ENCODE peak calls at places on chromosomes 16 and 17, in four cellular contexts. P is H1, K is K562, T is GM12878. C is an unnamed sample.

GRCh38 chr17:309361-309888 is 43.2 kb downstream of the RPH3AL start:
- DNase-seq in T (no peak), P (peak), K (peak), C (no peak)

GRCh38 chr16:85296859-85297698 is 184.8 kb upstream of the CIBAR2 start:
- DNase-seq in K (peak), T (no peak), P (peak), C (peak)

GRCh38 chr17:77382356-77382911 is 241.7 kb downstream of the SEC14L1 start:
- DNase-seq in P (no peak), T (no peak), K (no peak), C (no peak)

GRCh38 chr17:65886240-65886639 is 305.7 kb downstream of the CEP112 start:
- DNase-seq in T (no peak), P (no peak), K (no peak), C (no peak)

GRCh38 chr17:7803981-7804380 is 30.0 kb upstream of the KDM6B start:
- DNase-seq in K (no peak), P (no peak), T (no peak), C (no peak)

GRCh38 chr16:86835981-86836380 is 257.6 kb downstream of the FOXL1 start:
- DNase-seq in K (no peak), P (no peak), T (no peak), C (no peak)

GRCh38 chr17:78965369-78965982 is 14.2 kb downstream of the LGALS3BP start:
- DNase-seq in T (no peak), K (no peak), P (no peak), C (no peak)

GRCh38 chr16:10579965-10580918 is at the start of gene EMP2:
- DNase-seq in P (peak), K (peak), T (no peak), C (peak)

GRCh38 chr17:39235555-39236221 is 9.9 kb upstream of the STAC2 start:
- DNase-seq in K (peak), P (peak), T (peak), C (peak)

GRCh38 chr17:48626470-48627241 is 498 bp upstream of the HOXB9 start:
- DNase-seq in T (no peak), K (peak), P (no peak), C (peak)

GRCh38 chr17:43398724-43399595 is at the start of gene ARL4D:
- DNase-seq in K (peak), T (no peak), P (peak), C (no peak)

GRCh38 chr16:5069048-5069447 is 2.6 kb upstream of the ALG1 start:
- DNase-seq in K (no peak), T (no peak), P (no peak), C (no peak)

GRCh38 chr16:74727903-74728302 is 27.2 kb upstream of the MLKL start:
- DNase-seq in P (no peak), K (no peak), T (no peak), C (no peak)

GRCh38 chr17:29495011-29495410 is 71.8 kb downstream of the ABHD15 start:
- DNase-seq in P (no peak), K (no peak), T (no peak), C (no peak)

GRCh38 chr16:1089822-1090619 is 6.0 kb downstream of the C1QTNF8 start:
- DNase-seq in P (no peak), T (no peak), K (peak), C (no peak)

GRCh38 chr16:17350212-17350611 is 120.5 kb downstream of the XYLT1 start:
- DNase-seq in K (no peak), P (no peak), T (no peak), C (no peak)

GRCh38 chr17:17874478-17874877 is 37.7 kb upstream of the SREBF1 start:
- DNase-seq in P (no peak), K (no peak), T (no peak), C (no peak)

GRCh38 chr16:75462804-75463203 is 1.7 kb downstream of the TMEM170A start:
- DNase-seq in K (no peak), P (no peak), T (no peak), C (no peak)

GRCh38 chr16:85798283-85798776 is 1.0 kb downstream of the EMC8 start:
- DNase-seq in T (no peak), P (no peak), K (no peak), C (no peak)

GRCh38 chr17:27526603-27527002 is 70.4 kb downstream of the KSR1 start:
- DNase-seq in P (no peak), T (no peak), K (peak), C (no peak)

GRCh38 chr17:40038882-40039513 is 15.2 kb downstream of the MED24 start:
- DNase-seq in T (no peak), P (peak), K (peak), C (peak)

GRCh38 chr17:7626307-7626706 is 1.3 kb downstream of the SAT2 start:
- DNase-seq in P (no peak), T (no peak), K (no peak), C (no peak)

GRCh38 chr17:47615766-47616424 is 33.8 kb upstream of the KPNB1 start:
- DNase-seq in P (no peak), T (peak), K (peak), C (peak)

GRCh38 chr16:73095885-73096341 is 48.0 kb upstream of the ZFHX3 start:
- DNase-seq in K (no peak), T (no peak), P (no peak), C (no peak)

GRCh38 chr17:76676629-76677028 is 33.1 kb upstream of the ST6GALNAC1 start:
- DNase-seq in P (no peak), K (no peak), T (no peak), C (no peak)

GRCh38 chr17:72603346-72604242 is 482.8 kb downstream of the SOX9 start:
- DNase-seq in P (no peak), K (no peak), T (no peak), C (no peak)

GRCh38 chr16:17171250-17172143 is 299.3 kb downstream of the XYLT1 start:
- DNase-seq in K (no peak), T (no peak), P (no peak), C (no peak)

GRCh38 chr17:29376667-29377268 is 13.4 kb upstream of the TAOK1 start:
- DNase-seq in P (no peak), T (no peak), K (no peak), C (no peak)

GRCh38 chr17:63222655-63223054 is 223.5 kb downstream of the CYB561 start:
- DNase-seq in P (no peak), K (no peak), T (no peak), C (peak)

GRCh38 chr16:75273054-75273925 is 21.9 kb upstream of the BCAR1 start:
- DNase-seq in K (no peak), T (no peak), P (no peak), C (no peak)

GRCh38 chr16:12775689-12776236 is 27.9 kb downstream of the CPPED1 start:
- DNase-seq in T (no peak), K (no peak), P (no peak), C (no peak)

GRCh38 chr16:86398201-86398600 is 112.1 kb upstream of the FOXF1 start:
- DNase-seq in K (no peak), P (no peak), T (no peak), C (no peak)

GRCh38 chr16:80197790-80198201 is 343.0 kb upstream of the DYNLRB2 start:
- DNase-seq in K (no peak), T (no peak), P (no peak), C (no peak)

GRCh38 chr17:5527647-5528250 is 41.4 kb downstream of the MIS12 start:
- DNase-seq in T (no peak), P (no peak), K (no peak), C (no peak)

GRCh38 chr16:8547756-8548155 is 42.6 kb downstream of the TMEM114 start:
- DNase-seq in T (no peak), K (no peak), P (no peak), C (no peak)

GRCh38 chr17:82036634-82037112 is 824 bp downstream of the DCXR start:
- DNase-seq in T (no peak), K (no peak), P (no peak), C (no peak)

GRCh38 chr17:19376799-19377198 is 1.5 kb upstream of the MAPK7 start:
- DNase-seq in T (no peak), K (no peak), P (no peak), C (peak)

GRCh38 chr16:69691980-69692911 is 34.1 kb downstream of the NQO1 start:
- DNase-seq in T (peak), P (peak), K (no peak), C (no peak)

DNA sequence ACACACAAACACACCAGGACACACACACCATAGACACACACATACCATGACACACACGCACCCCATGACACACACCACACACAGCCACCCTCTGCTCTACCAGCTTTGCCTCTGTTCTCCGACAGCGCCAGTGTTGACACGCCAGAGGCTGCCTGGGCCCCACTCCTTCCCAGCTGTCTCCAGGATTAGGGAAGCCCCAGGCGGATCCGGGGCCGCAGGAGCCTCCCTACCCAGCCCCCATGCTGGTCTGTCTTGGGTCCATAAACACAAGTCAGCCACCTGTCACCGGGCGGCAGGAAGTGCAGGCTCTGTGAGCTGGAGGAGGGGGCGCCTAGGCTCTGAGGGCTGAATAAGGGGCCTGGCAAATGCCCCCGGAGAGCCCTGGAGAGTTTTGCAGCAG is 10.5 kb downstream of the TBC1D16 start:
- DNase-seq in K (no peak), P (no peak), T (no peak), C (no peak)
- TF ChIP-seq EGR1 in K (no peak), P (no peak), T (no peak), C (no peak)

GRCh38 chr17:58318065-58318481 is 10.5 kb downstream of the TSPOAP1 start:
- DNase-seq in K (no peak), P (no peak), T (no peak), C (no peak)

GRCh38 chr17:58320163-58320558 is 8.4 kb downstream of the TSPOAP1 start:
- DNase-seq in T (no peak), K (no peak), P (no peak), C (no peak)

GRCh38 chr17:58318627-58319180 is 9.9 kb downstream of the TSPOAP1 start:
- DNase-seq in T (no peak), K (no peak), P (no peak), C (no peak)

GRCh38 chr17:58320570-58321323 is 7.8 kb downstream of the TSPOAP1 start:
- DNase-seq in P (no peak), K (no peak), T (no peak), C (no peak)

DNA sequence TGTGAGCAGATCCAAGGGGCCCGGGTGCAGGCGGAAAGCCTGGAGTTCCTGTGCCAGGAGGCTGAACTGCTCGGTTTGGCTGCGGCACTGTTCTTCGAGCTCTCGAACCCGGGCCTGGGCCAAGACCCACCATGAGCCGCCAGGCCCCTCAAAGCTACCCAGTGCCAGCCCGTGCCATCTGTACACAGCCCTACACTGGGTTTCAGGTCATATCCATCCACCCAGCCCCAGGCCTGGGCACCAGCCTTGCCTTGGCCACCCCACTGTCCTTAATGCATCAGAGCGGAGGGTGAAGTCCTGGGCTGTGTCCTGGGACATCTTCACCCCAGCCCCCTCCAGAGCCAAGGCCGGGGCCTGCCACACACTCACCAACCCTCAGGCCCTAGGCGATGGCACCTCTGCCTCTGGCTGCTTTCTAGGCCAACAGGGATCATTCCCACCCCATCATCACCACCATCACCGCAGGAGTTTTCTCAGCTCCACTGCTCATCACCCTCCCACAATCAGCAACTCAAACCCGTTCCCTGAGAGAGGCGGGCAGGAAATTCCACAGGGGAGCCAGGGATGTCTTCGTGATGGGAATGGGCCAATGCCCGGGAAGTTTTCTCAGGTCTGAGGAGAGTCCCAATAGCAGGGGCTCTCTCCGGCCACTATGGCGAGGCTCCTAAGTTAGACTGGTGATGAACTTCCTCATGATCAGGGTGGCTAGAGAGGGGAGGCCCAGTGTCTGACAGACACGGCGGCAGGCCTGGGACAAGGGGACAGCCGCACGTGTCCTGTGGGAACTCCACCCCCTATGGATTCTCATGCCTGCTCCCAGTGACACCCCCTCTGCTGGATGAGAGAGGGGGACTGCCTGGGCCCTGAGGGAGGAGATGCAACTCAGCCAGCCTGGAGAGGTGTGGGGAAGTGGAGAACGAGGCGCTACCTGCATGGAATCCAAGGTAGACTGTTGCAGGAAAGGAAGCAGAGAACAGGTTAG is 9.1 kb downstream of the TSPOAP1 start:
- DNase-seq in K (no peak), P (no peak), T (no peak), C (no peak)
- TF ChIP-seq EGR1 in K (no peak), P (no peak), T (no peak), C (no peak)

DNA sequence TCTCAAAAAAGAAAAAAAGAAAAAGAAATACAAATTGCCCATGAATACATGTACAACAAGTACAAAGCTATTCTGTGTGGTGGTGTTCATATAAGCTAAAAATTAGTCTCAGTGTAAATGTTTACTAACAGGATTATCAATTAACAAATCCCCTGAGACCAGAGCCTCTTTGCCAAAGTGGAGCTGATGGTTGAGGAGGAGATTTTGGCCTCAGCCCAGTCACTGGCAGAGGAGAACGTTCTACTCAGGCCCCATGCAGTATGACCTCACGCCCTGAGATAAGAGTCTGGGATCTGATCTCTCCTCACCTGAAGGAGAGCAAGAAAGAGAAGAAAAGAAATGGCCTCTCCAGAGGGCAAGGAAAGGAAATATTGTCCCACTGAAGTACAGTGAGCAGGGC is 35.5 kb upstream of the NOL11 start:
- DNase-seq in T (no peak), K (no peak), P (no peak), C (no peak)
- TF ChIP-seq EGR1 in T (no peak), K (no peak), P (no peak), C (no peak)

GRCh38 chr17:41367426-41368075 is 2.1 kb downstream of the KRT33B start:
- DNase-seq in T (no peak), K (no peak), P (no peak), C (no peak)
- TF ChIP-seq EGR1 in T (no peak), K (no peak), P (no peak), C (no peak)

GRCh38 chr17:57627591-57627990 is 117.5 kb downstream of the CCDC182 start:
- DNase-seq in P (no peak), T (no peak), K (no peak), C (no peak)

GRCh38 chr17:57628421-57628820 is 116.7 kb downstream of the CCDC182 start:
- DNase-seq in K (no peak), P (no peak), T (no peak), C (no peak)

GRCh38 chr17:57625511-57625910 is 119.6 kb downstream of the CCDC182 start:
- DNase-seq in K (no peak), T (no peak), P (no peak), C (no peak)

GRCh38 chr17:57625957-57626356 is 119.1 kb downstream of the CCDC182 start:
- DNase-seq in P (no peak), T (no peak), K (no peak), C (no peak)

DNA sequence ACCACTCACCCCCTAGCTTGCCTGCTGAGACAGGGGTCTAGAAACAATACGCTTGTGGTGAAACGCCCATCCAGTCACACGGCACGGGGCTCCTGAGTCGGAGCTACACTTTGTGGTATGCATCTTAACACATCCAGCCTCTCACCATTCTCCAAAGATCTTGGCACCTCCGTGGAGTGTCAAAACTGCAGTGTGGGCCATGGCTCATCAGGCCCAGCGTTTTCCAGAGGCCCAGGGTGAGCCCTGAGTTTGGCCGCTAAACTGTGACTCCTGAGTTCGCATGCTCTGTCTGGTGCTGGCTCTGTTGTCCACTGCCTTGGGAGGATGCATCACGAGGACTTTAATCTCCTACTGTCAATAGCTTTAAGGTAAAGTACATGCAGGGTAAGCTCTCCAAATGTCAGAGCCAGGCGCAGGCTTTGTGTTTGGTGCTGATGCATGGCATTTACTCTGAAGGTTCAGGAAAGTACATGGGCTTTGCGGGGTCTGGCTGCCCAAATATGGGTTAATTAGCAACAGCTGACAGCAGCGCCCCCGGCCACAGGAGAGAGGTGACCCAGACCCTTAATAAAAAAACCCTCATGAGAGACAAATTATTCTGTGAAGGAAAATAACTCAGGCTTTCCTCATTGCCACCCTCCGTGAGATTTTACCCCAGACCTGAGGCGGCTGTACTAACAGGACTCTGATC is 118.4 kb downstream of the CCDC182 start:
- DNase-seq in P (no peak), T (no peak), K (no peak), C (no peak)
- TF ChIP-seq EGR1 in P (no peak), T (no peak), K (no peak), C (no peak)

GRCh38 chr16:2282866-2283555 is 15.1 kb upstream of the RNPS1 start:
- DNase-seq in P (no peak), T (no peak), K (no peak), C (no peak)
- TF ChIP-seq EGR1 in P (no peak), T (no peak), K (no peak), C (no peak)

GRCh38 chr16:71474864-71475263 is 12.8 kb upstream of the ZNF23 start:
- DNase-seq in T (no peak), P (no peak), K (no peak), C (peak)
- TF ChIP-seq EGR1 in T (no peak), P (no peak), K (no peak), C (peak)

DNA sequence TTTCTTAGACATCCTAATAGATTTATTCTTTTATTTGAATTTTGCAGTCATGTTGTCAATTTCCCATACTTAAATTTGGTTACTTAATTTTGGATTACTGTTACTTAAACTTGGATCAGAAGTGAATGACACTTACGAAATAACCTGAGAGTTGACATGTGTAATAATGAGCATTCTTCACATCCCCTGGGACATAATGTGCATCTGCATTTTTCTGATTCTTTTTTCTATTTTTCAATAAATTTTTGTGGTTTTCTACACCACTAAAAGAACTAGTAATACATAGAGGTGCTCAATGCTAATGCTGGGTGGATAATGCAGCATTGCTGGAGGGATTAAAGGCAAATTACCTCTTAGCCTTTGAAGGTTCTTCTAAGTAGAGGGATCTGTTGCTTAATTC is 24.8 kb upstream of the KCNJ16 start:
- DNase-seq in P (no peak), T (no peak), K (no peak), C (no peak)
- TF ChIP-seq EGR1 in P (no peak), T (no peak), K (no peak), C (no peak)

GRCh38 chr17:4157618-4158333 is 14.8 kb downstream of the CYB5D2 start:
- DNase-seq in T (no peak), P (no peak), K (no peak), C (no peak)

GRCh38 chr17:4154201-4154600 is 11.2 kb downstream of the CYB5D2 start:
- DNase-seq in K (no peak), T (no peak), P (no peak), C (no peak)

GRCh38 chr17:4159761-4160160 is 16.8 kb downstream of the CYB5D2 start:
- DNase-seq in K (no peak), P (no peak), T (no peak), C (no peak)

GRCh38 chr17:4155980-4156620 is 13.1 kb downstream of the CYB5D2 start:
- DNase-seq in T (no peak), P (no peak), K (no peak), C (no peak)

GRCh38 chr17:4156750-4157381 is 13.9 kb downstream of the CYB5D2 start:
- DNase-seq in K (peak), T (no peak), P (peak), C (no peak)
- TF ChIP-seq EGR1 in K (no peak), T (no peak), P (no peak), C (no peak)

GRCh38 chr16:78957328-78958100 is 643.0 kb downstream of the MAF start:
- DNase-seq in T (no peak), K (no peak), P (no peak), C (no peak)
- TF ChIP-seq EGR1 in T (no peak), K (no peak), P (no peak), C (no peak)

C was measured in HCT116.